ENCODE peak calls at places on chromosomes 16 and 17, in four cellular contexts. One of them, this sample, is unnamed.

GRCh38 chr17:50865060-50865867 is 890 bp downstream of the TOB1 start:
- DNase-seq in psoas muscle: peak
- DNase-seq in fibroblast of pulmonary artery: peak
- DNase-seq in testis: peak
- DNase-seq in this sample: peak

GRCh38 chr17:35778641-35779196 is 16.7 kb downstream of the MMP28 start:
- DNase-seq in psoas muscle: no peak
- DNase-seq in fibroblast of pulmonary artery: no peak
- DNase-seq in testis: no peak
- DNase-seq in this sample: peak

GRCh38 chr17:68709995-68710780 is 109.0 kb upstream of the FAM20A start:
- DNase-seq in psoas muscle: no peak
- DNase-seq in fibroblast of pulmonary artery: no peak
- DNase-seq in testis: no peak
- DNase-seq in this sample: peak

GRCh38 chr17:3990391-3991127 is 26.3 kb upstream of the ATP2A3 start:
- DNase-seq in psoas muscle: peak
- DNase-seq in fibroblast of pulmonary artery: no peak
- DNase-seq in testis: no peak
- DNase-seq in this sample: no peak

GRCh38 chr16:79047337-79047736 is 553.2 kb downstream of the MAF start:
- DNase-seq in psoas muscle: no peak
- DNase-seq in fibroblast of pulmonary artery: no peak
- DNase-seq in testis: no peak
- DNase-seq in this sample: no peak

GRCh38 chr16:10180771-10181163 is 1.5 kb downstream of the GRIN2A start:
- DNase-seq in psoas muscle: no peak
- DNase-seq in fibroblast of pulmonary artery: peak
- DNase-seq in testis: peak
- DNase-seq in this sample: no peak

GRCh38 chr16:87628940-87629339 is 26.6 kb downstream of the JPH3 start:
- DNase-seq in psoas muscle: no peak
- DNase-seq in fibroblast of pulmonary artery: peak
- DNase-seq in testis: no peak
- DNase-seq in this sample: peak

GRCh38 chr16:11034005-11034404 is 89.6 kb downstream of the CLEC16A start:
- DNase-seq in psoas muscle: no peak
- DNase-seq in fibroblast of pulmonary artery: peak
- DNase-seq in testis: no peak
- DNase-seq in this sample: peak

GRCh38 chr16:57266531-57267268 is 17.8 kb downstream of the PLLP start:
- DNase-seq in psoas muscle: no peak
- DNase-seq in fibroblast of pulmonary artery: no peak
- DNase-seq in testis: peak
- DNase-seq in this sample: no peak

GRCh38 chr16:77945126-77945525 is 77.2 kb upstream of the CLEC3A start:
- DNase-seq in psoas muscle: no peak
- DNase-seq in fibroblast of pulmonary artery: no peak
- DNase-seq in testis: no peak
- DNase-seq in this sample: no peak

GRCh38 chr16:14286381-14287230 is 215.5 kb downstream of the MRTFB start:
- DNase-seq in psoas muscle: peak
- DNase-seq in fibroblast of pulmonary artery: peak
- DNase-seq in testis: peak
- DNase-seq in this sample: no peak

GRCh38 chr17:35089846-35090193 is 26.3 kb upstream of the RFFL start:
- DNase-seq in psoas muscle: no peak
- DNase-seq in fibroblast of pulmonary artery: peak
- DNase-seq in testis: peak
- DNase-seq in this sample: peak

GRCh38 chr17:66354981-66355380 is 52.6 kb downstream of the PRKCA start:
- DNase-seq in psoas muscle: no peak
- DNase-seq in fibroblast of pulmonary artery: peak
- DNase-seq in testis: no peak
- DNase-seq in this sample: peak

GRCh38 chr17:49574945-49575523 is 637 bp upstream of the NXPH3 start:
- DNase-seq in psoas muscle: peak
- DNase-seq in fibroblast of pulmonary artery: no peak
- DNase-seq in testis: no peak
- DNase-seq in this sample: no peak

GRCh38 chr17:57578608-57578990 is 166.5 kb downstream of the CCDC182 start:
- DNase-seq in psoas muscle: no peak
- DNase-seq in fibroblast of pulmonary artery: peak
- DNase-seq in testis: no peak
- DNase-seq in this sample: peak

GRCh38 chr16:50520451-50521245 is 27.5 kb upstream of the NKD1 start:
- DNase-seq in psoas muscle: no peak
- DNase-seq in fibroblast of pulmonary artery: no peak
- DNase-seq in testis: no peak
- DNase-seq in this sample: no peak

DNA sequence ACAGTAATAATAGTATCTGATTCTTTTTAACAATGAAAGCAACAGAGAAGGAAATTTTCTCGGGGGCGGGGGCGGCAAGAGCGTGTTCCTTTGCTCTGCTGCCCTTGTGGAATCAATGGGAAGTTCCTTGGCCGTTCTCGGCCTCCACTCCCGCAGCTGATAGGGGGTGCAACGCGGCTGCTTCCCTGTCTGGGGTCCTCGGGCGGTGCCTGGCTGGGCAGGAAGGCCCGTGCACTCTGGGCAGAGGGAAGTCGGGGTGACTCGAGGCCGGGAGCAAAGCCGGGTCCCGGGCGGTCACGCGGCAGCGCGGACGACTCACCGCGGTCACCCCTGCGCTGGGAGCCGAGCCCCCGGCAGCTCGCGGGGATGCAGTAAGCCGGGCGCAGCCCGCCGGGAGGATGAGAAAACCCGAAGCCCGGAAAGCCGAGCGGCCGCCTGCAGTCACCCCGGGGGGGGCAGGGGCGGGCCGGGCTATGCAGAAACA is 2.5 kb downstream of the TUBB3 start:
- DNase-seq in psoas muscle: no peak
- DNase-seq in fibroblast of pulmonary artery: no peak
- DNase-seq in testis: no peak
- DNase-seq in this sample: peak
- TF ChIP-seq CTCF in psoas muscle: no peak
- TF ChIP-seq CTCF in fibroblast of pulmonary artery: no peak
- TF ChIP-seq CTCF in testis: no peak
- TF ChIP-seq CTCF in this sample: no peak

DNA sequence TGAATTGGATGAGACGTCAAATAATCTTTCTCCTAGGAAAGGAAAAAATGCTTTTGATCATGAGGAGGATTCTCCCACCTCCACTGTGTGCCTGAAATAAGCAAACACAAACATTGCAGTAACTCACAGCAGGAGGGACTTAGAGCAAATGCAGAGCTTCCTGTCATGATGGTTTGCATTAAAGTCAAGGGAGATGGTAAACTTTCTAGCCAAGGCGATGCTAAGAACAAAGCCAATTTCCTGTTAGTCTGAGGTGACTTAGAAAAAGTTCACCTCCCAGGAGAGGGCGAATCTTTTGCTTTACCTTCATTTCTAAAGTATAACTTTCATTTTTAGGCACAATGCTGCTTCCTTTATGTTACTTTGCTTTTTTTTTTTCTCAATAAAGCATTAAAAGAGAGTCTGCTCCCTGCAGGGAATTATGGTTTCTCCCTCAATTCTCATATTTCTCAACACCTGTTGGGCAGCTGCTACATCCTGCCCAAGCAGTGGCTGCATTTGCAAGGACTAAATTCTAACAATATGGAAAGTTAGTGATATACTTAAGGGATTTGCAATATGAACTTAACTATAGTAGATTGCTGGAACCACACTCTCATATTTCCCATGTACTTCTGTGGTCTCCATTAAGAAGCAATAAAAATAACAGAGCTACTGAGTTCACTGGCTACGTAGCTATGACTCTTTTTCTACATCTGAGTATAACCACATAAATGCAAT is 175.6 kb downstream of the PCTP start:
- DNase-seq in psoas muscle: no peak
- DNase-seq in fibroblast of pulmonary artery: no peak
- DNase-seq in testis: no peak
- DNase-seq in this sample: no peak
- H3K4me3 ChIP-seq in psoas muscle: no peak
- H3K4me3 ChIP-seq in fibroblast of pulmonary artery: no peak
- H3K4me3 ChIP-seq in testis: no peak
- H3K4me3 ChIP-seq in this sample: no peak

DNA sequence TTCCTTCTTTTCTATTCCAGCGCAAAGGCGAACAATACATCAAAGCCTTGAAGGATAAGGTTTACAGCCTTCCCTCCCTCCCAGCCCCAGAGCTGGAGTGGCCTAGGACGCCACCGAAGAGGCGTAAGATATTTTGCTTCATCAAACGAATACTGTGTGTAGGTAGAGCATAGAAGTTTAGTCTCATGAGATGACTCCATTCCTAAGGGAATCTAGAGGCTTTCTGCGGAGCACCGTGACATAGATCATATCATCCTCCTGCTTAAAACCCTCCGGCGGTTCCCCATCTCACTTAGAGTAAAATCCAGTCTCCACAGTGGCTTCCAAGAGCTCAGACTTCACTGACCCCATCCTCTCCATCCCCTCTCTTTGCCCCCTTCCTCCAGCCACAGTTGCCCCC is 191.9 kb downstream of the IRX3 start:
- DNase-seq in psoas muscle: no peak
- DNase-seq in fibroblast of pulmonary artery: no peak
- DNase-seq in testis: no peak
- DNase-seq in this sample: no peak
- TF ChIP-seq CTCF in psoas muscle: no peak
- TF ChIP-seq CTCF in fibroblast of pulmonary artery: no peak
- TF ChIP-seq CTCF in testis: no peak
- TF ChIP-seq CTCF in this sample: no peak

GRCh38 chr16:85974428-85975375 is 75.7 kb downstream of the IRF8 start:
- DNase-seq in psoas muscle: no peak
- DNase-seq in fibroblast of pulmonary artery: no peak
- DNase-seq in testis: no peak
- DNase-seq in this sample: no peak
- H3K4me3 ChIP-seq in psoas muscle: no peak
- H3K4me3 ChIP-seq in fibroblast of pulmonary artery: no peak
- H3K4me3 ChIP-seq in testis: no peak
- H3K4me3 ChIP-seq in this sample: no peak